ENCODE peak calls at places on chromosomes 12 and 14, in seven cellular contexts. U, B, S, F, Y, P and H are unnamed samples.

GRCh38 chr12:8667280-8667679 is 4.7 kb upstream of the MFAP5 start:
- DNase-seq in U (no peak), B (no peak), S (no peak), F (no peak), Y (no peak), P (no peak), H (no peak)

GRCh38 chr14:78448483-78449094 is 278.4 kb downstream of the NRXN3 start:
- DNase-seq in U (no peak), B (peak; percentile 29), S (peak; percentile 24), F (no peak), Y (peak; percentile 12), P (no peak), H (peak; percentile 36)

GRCh38 chr12:14322403-14322802 is 43.1 kb upstream of the ATF7IP start:
- DNase-seq in U (no peak), B (no peak), S (no peak), F (no peak), Y (no peak), P (no peak), H (no peak)

GRCh38 chr14:28831126-28831525 is 64.5 kb downstream of the FOXG1 start:
- DNase-seq in U (no peak), B (no peak), S (no peak), F (no peak), Y (no peak), P (no peak), H (no peak)

GRCh38 chr14:105888784-105889665 is 362.6 kb downstream of the TMEM121 start:
- DNase-seq in U (peak; percentile 23), B (no peak), S (no peak), F (peak; percentile 12), Y (no peak), P (peak; percentile 49), H (no peak)

GRCh38 chr14:102949062-102949800 is 26.8 kb downstream of the AMN start:
- DNase-seq in U (peak; percentile 87), B (no peak), S (no peak), F (no peak), Y (no peak), P (no peak), H (no peak)

GRCh38 chr12:126936181-126936851 is 1330.7 kb upstream of the TMEM132C start:
- DNase-seq in U (no peak), B (peak; percentile 30), S (no peak), F (no peak), Y (no peak), P (no peak), H (no peak)

GRCh38 chr12:130307859-130308258 is 29.8 kb upstream of the PIWIL1 start:
- DNase-seq in U (no peak), B (no peak), S (no peak), F (no peak), Y (no peak), P (no peak), H (no peak)

GRCh38 chr14:34046799-34047520 is 96.1 kb upstream of the EGLN3 start:
- DNase-seq in U (no peak), B (no peak), S (no peak), F (no peak), Y (no peak), P (no peak), H (no peak)

GRCh38 chr14:53538316-53538851 is 385.3 kb upstream of the DDHD1 start:
- DNase-seq in U (no peak), B (no peak), S (no peak), F (no peak), Y (no peak), P (no peak), H (no peak)

GRCh38 chr12:87020071-87020470 is 763.9 kb upstream of the MGAT4C start:
- DNase-seq in U (no peak), B (no peak), S (no peak), F (no peak), Y (no peak), P (no peak), H (no peak)

GRCh38 chr14:88746042-88746441 is 46.7 kb downstream of the EML5 start:
- DNase-seq in U (no peak), B (no peak), S (no peak), F (no peak), Y (no peak), P (no peak), H (no peak)

GRCh38 chr12:52093346-52093745 is 13.8 kb downstream of the SMIM41 start:
- DNase-seq in U (peak; percentile 46), B (no peak), S (no peak), F (no peak), Y (no peak), P (no peak), H (no peak)

GRCh38 chr12:122986258-122986871 is 5.9 kb downstream of the ARL6IP4 start:
- DNase-seq in U (peak; percentile 81), B (no peak), S (no peak), F (no peak), Y (no peak), P (no peak), H (no peak)

GRCh38 chr12:12922191-12922616 is 29.8 kb downstream of the GPRC5D start:
- DNase-seq in U (no peak), B (no peak), S (peak; percentile 18), F (no peak), Y (peak; percentile 60), P (no peak), H (no peak)

GRCh38 chr12:49674318-49674985 is 32.8 kb downstream of the FMNL3 start:
- DNase-seq in U (no peak), B (no peak), S (no peak), F (no peak), Y (peak; percentile 44), P (no peak), H (no peak)

GRCh38 chr12:49675137-49675536 is 32.1 kb downstream of the FMNL3 start:
- DNase-seq in U (no peak), B (no peak), S (no peak), F (no peak), Y (no peak), P (no peak), H (no peak)

GRCh38 chr12:49671051-49671765 is 36.0 kb downstream of the FMNL3 start:
- DNase-seq in U (peak; percentile 88), B (no peak), S (peak; percentile 43), F (no peak), Y (peak; percentile 26), P (no peak), H (no peak)

GRCh38 chr12:49672351-49673181 is 34.6 kb downstream of the FMNL3 start:
- DNase-seq in U (no peak), B (no peak), S (no peak), F (no peak), Y (no peak), P (no peak), H (no peak)

DNA sequence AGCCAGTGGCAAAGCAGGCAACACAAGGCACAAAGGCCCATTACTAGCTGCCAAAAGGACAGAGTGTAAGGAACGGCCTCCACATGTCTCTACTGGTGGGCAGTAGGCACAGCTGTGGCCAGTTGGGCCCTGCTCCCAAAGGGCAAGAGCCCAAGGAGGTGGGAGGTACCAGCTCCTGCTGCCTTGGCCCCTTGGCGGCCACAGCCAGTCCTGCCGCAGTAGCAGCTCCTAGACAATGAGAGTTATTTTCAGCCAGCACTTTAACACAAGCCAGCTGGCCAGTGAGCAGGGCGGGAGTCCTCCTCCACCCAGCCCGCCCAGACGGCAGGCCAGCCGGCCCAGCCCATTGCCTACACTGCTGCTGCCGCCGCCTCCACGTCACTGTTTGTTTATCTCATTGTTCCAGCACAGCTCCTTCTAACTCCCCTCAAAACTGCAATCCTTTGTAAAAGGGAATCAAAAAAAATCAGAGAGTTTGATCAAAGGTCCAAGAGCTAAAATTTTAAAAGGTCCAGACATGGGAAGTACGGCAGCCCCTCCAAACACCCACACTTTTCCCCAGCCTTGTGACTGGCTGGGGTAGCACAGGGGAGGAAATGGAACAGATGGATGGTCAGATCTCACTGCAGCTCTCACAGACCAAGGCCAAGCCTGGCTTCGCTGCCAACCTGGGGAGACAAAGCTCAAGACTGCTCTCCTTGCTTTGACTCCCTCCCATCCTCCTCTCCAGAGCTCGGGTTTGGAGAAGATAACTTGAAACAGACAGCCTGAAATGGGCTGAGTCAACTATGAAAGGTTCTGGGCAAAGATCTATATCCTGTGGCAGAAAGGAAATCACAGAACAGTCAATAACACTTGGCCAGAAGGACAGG is 33.5 kb downstream of the FMNL3 start:
- DNase-seq in U (peak; percentile 86), B (peak; percentile 78), S (peak; percentile 94), F (peak; percentile 89), Y (peak; percentile 85), P (peak; percentile 97), H (no peak)
- H3K27ac ChIP-seq in U (peak overlapping the region; percentile 68), B (peak overlapping the region; percentile 79), S (peak overlapping the region; percentile 90), F (peak overlapping the region; percentile 87), Y (peak overlapping the region; percentile 98), P (peak overlapping the region; percentile 97), H (peak overlapping the region; percentile 19)

GRCh38 chr12:81079280-81080076 is 1.6 kb downstream of the ACSS3 start:
- DNase-seq in U (no peak), B (no peak), S (no peak), F (no peak), Y (no peak), P (no peak), H (no peak)
- H3K27ac ChIP-seq in U (no peak overlapping the region), B (peak overlapping the region; percentile 98), S (peak overlapping the region; percentile 18), F (no peak overlapping the region), Y (peak overlapping the region; percentile 81), P (peak overlapping the region; percentile 91), H (no peak overlapping the region)

DNA sequence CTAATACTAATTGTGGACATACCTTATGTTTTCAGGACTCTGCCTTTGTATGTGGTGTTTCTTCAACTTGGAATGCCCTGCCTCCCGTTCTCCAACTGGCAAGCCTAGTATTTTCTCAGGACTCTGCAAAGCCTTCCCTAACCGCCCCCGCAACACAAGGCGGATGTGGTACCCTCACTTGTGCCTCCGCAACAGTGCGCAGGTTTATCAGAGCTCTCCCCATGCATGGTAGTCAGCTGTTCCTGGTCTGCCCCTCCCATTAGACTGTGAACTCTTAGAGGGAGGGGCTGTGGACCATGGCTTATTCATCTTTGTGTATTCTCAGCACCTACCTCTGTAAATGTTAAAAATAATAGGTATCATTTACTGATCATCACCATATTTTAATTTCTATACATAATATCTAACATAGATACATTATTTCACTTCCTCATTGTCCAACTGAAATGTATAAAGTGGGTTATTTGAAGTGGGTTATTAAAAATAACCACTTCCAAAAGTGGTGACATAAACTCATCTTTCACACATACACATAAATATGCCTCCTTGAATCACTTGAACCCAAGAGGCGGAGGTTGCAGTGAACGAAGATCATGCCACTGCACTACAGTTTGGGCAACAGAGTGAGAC is 9.0 kb downstream of the LPAR5 start:
- DNase-seq in U (no peak), B (no peak), S (no peak), F (no peak), Y (no peak), P (no peak), H (no peak)
- H3K27ac ChIP-seq in U (no peak overlapping the region), B (no peak overlapping the region), S (no peak overlapping the region), F (no peak overlapping the region), Y (no peak overlapping the region), P (no peak overlapping the region), H (no peak overlapping the region)

GRCh38 chr12:108697905-108698304 is 33.4 kb downstream of the CORO1C start:
- DNase-seq in U (no peak), B (no peak), S (no peak), F (no peak), Y (no peak), P (no peak), H (no peak)

GRCh38 chr12:108702534-108702933 is 28.8 kb downstream of the CORO1C start:
- DNase-seq in U (no peak), B (no peak), S (no peak), F (no peak), Y (no peak), P (no peak), H (no peak)

GRCh38 chr12:108701779-108702435 is 29.4 kb downstream of the CORO1C start:
- DNase-seq in U (no peak), B (no peak), S (no peak), F (no peak), Y (no peak), P (no peak), H (no peak)

GRCh38 chr12:108699955-108700563 is 31.3 kb downstream of the CORO1C start:
- DNase-seq in U (no peak), B (no peak), S (no peak), F (no peak), Y (no peak), P (no peak), H (no peak)

GRCh38 chr12:108700833-108701450 is 30.4 kb downstream of the CORO1C start:
- DNase-seq in U (no peak), B (no peak), S (no peak), F (no peak), Y (no peak), P (no peak), H (peak; percentile 74)
- H3K27ac ChIP-seq in U (no peak overlapping the region), B (peak overlapping the region; percentile 76), S (no peak overlapping the region), F (peak overlapping the region; percentile 61), Y (peak overlapping the region; percentile 20), P (peak overlapping the region; percentile 94), H (peak overlapping the region; percentile 77)